ENCODE peak calls at places on chromosomes 13 and 19, in seven cellular contexts. One of them, this sample, is unnamed. For H3K9me3, the result is how much of the 10 kb centered on the place peaks cover.

GRCh38 chr19:4144666-4145261 is 8.7 kb upstream of the CREB3L3 start:
- DNase-seq in thoracic aorta: no peak
- DNase-seq in cardiac muscle cell: no peak
- DNase-seq in CD8-positive, alpha-beta T cell: no peak
- DNase-seq in GM12878: no peak
- DNase-seq in thyroid gland: no peak
- DNase-seq in kidney: no peak
- DNase-seq in this sample: no peak

GRCh38 chr19:39843919-39844793 is 2.0 kb downstream of the FBL start:
- DNase-seq in CD8-positive, alpha-beta T cell: no peak
- DNase-seq in thoracic aorta: no peak
- DNase-seq in kidney: no peak
- DNase-seq in GM12878: no peak
- DNase-seq in cardiac muscle cell: peak
- DNase-seq in thyroid gland: no peak
- DNase-seq in this sample: peak

GRCh38 chr13:25213716-25214115 is 41.6 kb upstream of the AMER2 start:
- DNase-seq in thoracic aorta: no peak
- DNase-seq in kidney: no peak
- DNase-seq in cardiac muscle cell: no peak
- DNase-seq in thyroid gland: no peak
- DNase-seq in CD8-positive, alpha-beta T cell: no peak
- DNase-seq in GM12878: no peak
- DNase-seq in this sample: no peak

GRCh38 chr19:10454267-10454666 is 33.9 kb downstream of the PDE4A start:
- DNase-seq in GM12878: no peak
- DNase-seq in CD8-positive, alpha-beta T cell: no peak
- DNase-seq in thoracic aorta: no peak
- DNase-seq in thyroid gland: no peak
- DNase-seq in cardiac muscle cell: peak
- DNase-seq in kidney: no peak
- DNase-seq in this sample: no peak

GRCh38 chr19:4057913-4058695 is 8.6 kb downstream of the ZBTB7A start:
- DNase-seq in CD8-positive, alpha-beta T cell: peak
- DNase-seq in thyroid gland: peak
- DNase-seq in thoracic aorta: peak
- DNase-seq in GM12878: no peak
- DNase-seq in cardiac muscle cell: no peak
- DNase-seq in kidney: peak
- DNase-seq in this sample: no peak

GRCh38 chr13:26062853-26063444 is 11.1 kb upstream of the SHISA2 start:
- DNase-seq in kidney: no peak
- DNase-seq in CD8-positive, alpha-beta T cell: no peak
- DNase-seq in cardiac muscle cell: peak
- DNase-seq in thoracic aorta: no peak
- DNase-seq in thyroid gland: peak
- DNase-seq in GM12878: no peak
- DNase-seq in this sample: peak

GRCh38 chr13:33228645-33229445 is 56.7 kb downstream of the STARD13 start:
- DNase-seq in thoracic aorta: no peak
- DNase-seq in kidney: no peak
- DNase-seq in cardiac muscle cell: peak
- DNase-seq in CD8-positive, alpha-beta T cell: no peak
- DNase-seq in thyroid gland: peak
- DNase-seq in GM12878: no peak
- DNase-seq in this sample: peak

GRCh38 chr13:65497265-65497664 is 1732.9 kb downstream of the PCDH9 start:
- DNase-seq in CD8-positive, alpha-beta T cell: no peak
- DNase-seq in cardiac muscle cell: no peak
- DNase-seq in GM12878: no peak
- DNase-seq in kidney: no peak
- DNase-seq in thyroid gland: no peak
- DNase-seq in thoracic aorta: no peak
- DNase-seq in this sample: no peak

GRCh38 chr13:73708393-73708985 is 425.7 kb downstream of the KLF12 start:
- DNase-seq in thyroid gland: peak
- DNase-seq in kidney: no peak
- DNase-seq in thoracic aorta: no peak
- DNase-seq in GM12878: no peak
- DNase-seq in CD8-positive, alpha-beta T cell: peak
- DNase-seq in cardiac muscle cell: peak
- DNase-seq in this sample: peak

GRCh38 chr19:57779220-57779845 is 9.9 kb downstream of the ZNF586 start:
- DNase-seq in GM12878: no peak
- DNase-seq in cardiac muscle cell: no peak
- DNase-seq in thoracic aorta: no peak
- DNase-seq in thyroid gland: no peak
- DNase-seq in CD8-positive, alpha-beta T cell: no peak
- DNase-seq in kidney: no peak
- DNase-seq in this sample: no peak
- H3K9me3 ChIP-seq in GM12878: half or more
- H3K9me3 ChIP-seq in cardiac muscle cell: under half
- H3K9me3 ChIP-seq in thoracic aorta: half or more
- H3K9me3 ChIP-seq in thyroid gland: under half
- H3K9me3 ChIP-seq in CD8-positive, alpha-beta T cell: half or more
- H3K9me3 ChIP-seq in kidney: under half
- H3K9me3 ChIP-seq in this sample: half or more

GRCh38 chr19:2054763-2055162 is 3.7 kb upstream of the MKNK2 start:
- DNase-seq in thyroid gland: no peak
- DNase-seq in GM12878: no peak
- DNase-seq in kidney: peak
- DNase-seq in thoracic aorta: no peak
- DNase-seq in cardiac muscle cell: no peak
- DNase-seq in CD8-positive, alpha-beta T cell: no peak
- DNase-seq in this sample: no peak
- H3K27ac ChIP-seq in thyroid gland: no peak
- H3K27ac ChIP-seq in GM12878: peak
- H3K27ac ChIP-seq in kidney: peak
- H3K27ac ChIP-seq in thoracic aorta: no peak
- H3K27ac ChIP-seq in cardiac muscle cell: no peak
- H3K27ac ChIP-seq in CD8-positive, alpha-beta T cell: no peak
- H3K27ac ChIP-seq in this sample: no peak

DNA sequence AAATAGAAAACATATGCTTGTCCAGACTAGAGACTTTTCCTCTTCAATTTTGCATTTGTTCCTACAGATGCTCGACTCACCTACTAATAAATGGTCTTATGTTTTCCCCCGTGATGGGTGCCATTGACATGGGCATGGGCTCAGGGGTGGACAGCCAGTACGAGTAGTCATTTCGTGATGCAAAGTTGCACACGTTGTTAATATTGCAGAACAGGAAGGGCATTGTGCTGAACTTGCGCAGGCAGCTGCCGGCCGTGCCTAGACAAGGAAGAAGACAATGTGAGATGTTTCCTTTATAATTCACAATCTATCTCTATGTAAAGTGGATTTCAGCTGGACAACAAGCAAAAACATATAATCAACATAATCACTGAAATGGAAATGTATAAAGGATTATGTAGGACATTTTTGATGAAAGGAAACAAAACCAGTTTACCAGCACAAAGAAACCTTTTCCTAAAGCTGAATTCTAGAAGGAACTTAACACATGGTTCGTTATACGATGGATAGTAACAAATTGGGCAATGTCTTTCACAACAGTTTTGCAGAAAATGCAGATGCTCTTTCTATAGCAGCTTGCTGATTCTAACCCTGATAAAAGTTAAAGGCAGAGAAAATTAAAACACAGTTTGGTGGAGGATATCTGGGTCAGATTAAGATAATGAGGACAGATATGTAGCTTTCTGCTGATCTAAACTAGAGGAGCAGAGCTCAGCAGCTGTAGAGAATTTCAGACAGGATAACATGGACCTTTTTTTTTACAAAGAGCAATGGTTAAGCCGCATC is 145.7 kb downstream of the COL4A1 start:
- DNase-seq in thoracic aorta: no peak
- DNase-seq in thyroid gland: no peak
- DNase-seq in cardiac muscle cell: no peak
- DNase-seq in CD8-positive, alpha-beta T cell: no peak
- DNase-seq in GM12878: no peak
- DNase-seq in kidney: no peak
- DNase-seq in this sample: no peak
- H3K9me3 ChIP-seq in thoracic aorta: under half
- H3K9me3 ChIP-seq in thyroid gland: under half
- H3K9me3 ChIP-seq in cardiac muscle cell: under half
- H3K9me3 ChIP-seq in CD8-positive, alpha-beta T cell: under half
- H3K9me3 ChIP-seq in GM12878: under half
- H3K9me3 ChIP-seq in kidney: under half
- H3K9me3 ChIP-seq in this sample: under half

GRCh38 chr19:1091544-1092175 is 3.5 kb downstream of the POLR2E start:
- DNase-seq in thyroid gland: no peak
- DNase-seq in kidney: no peak
- DNase-seq in cardiac muscle cell: no peak
- DNase-seq in CD8-positive, alpha-beta T cell: no peak
- DNase-seq in thoracic aorta: no peak
- DNase-seq in GM12878: no peak
- DNase-seq in this sample: no peak

GRCh38 chr19:1093811-1094553 is 1.2 kb downstream of the POLR2E start:
- DNase-seq in kidney: no peak
- DNase-seq in cardiac muscle cell: no peak
- DNase-seq in GM12878: no peak
- DNase-seq in thoracic aorta: no peak
- DNase-seq in thyroid gland: no peak
- DNase-seq in CD8-positive, alpha-beta T cell: no peak
- DNase-seq in this sample: no peak

GRCh38 chr19:1094655-1094977 is 559 bp downstream of the POLR2E start:
- DNase-seq in kidney: no peak
- DNase-seq in GM12878: no peak
- DNase-seq in thyroid gland: no peak
- DNase-seq in thoracic aorta: no peak
- DNase-seq in cardiac muscle cell: no peak
- DNase-seq in CD8-positive, alpha-beta T cell: no peak
- DNase-seq in this sample: no peak

GRCh38 chr19:1094978-1095701 is at the start of gene POLR2E:
- DNase-seq in CD8-positive, alpha-beta T cell: peak
- DNase-seq in thyroid gland: peak
- DNase-seq in thoracic aorta: peak
- DNase-seq in GM12878: peak
- DNase-seq in cardiac muscle cell: peak
- DNase-seq in kidney: peak
- DNase-seq in this sample: peak

DNA sequence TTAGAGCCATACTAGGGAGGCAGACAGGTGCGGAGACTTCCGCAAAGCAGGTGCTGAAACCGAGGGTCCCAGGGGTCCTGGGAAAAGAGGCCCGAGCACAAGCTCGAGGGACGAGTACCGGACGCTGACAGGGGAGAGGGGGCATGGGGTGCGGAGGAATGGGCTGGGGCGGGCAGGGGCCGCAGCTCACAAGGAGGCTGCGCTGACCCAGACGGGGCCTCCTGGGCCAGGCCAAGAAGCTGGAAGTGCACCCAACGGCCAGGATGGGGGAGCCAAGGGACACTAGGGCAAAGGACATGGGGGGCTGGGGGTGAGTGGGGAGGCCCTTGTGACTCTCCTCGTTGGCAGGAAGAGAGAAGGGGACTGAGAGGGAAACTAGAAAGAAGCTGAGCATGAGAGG is 1.8 kb downstream of the POLR2E start:
- DNase-seq in CD8-positive, alpha-beta T cell: no peak
- DNase-seq in thyroid gland: no peak
- DNase-seq in kidney: no peak
- DNase-seq in GM12878: no peak
- DNase-seq in thoracic aorta: no peak
- DNase-seq in cardiac muscle cell: no peak
- DNase-seq in this sample: no peak
- H3K27ac ChIP-seq in CD8-positive, alpha-beta T cell: no peak
- H3K27ac ChIP-seq in thyroid gland: no peak
- H3K27ac ChIP-seq in kidney: no peak
- H3K27ac ChIP-seq in GM12878: no peak
- H3K27ac ChIP-seq in thoracic aorta: no peak
- H3K27ac ChIP-seq in cardiac muscle cell: no peak
- H3K27ac ChIP-seq in this sample: no peak

GRCh38 chr19:12801466-12802266 is at the start of the genes PRDX2 and THSD8:
- DNase-seq in cardiac muscle cell: peak
- DNase-seq in thyroid gland: peak
- DNase-seq in thoracic aorta: no peak
- DNase-seq in CD8-positive, alpha-beta T cell: peak
- DNase-seq in GM12878: no peak
- DNase-seq in kidney: peak
- DNase-seq in this sample: peak

GRCh38 chr19:12802267-12803106 is 618 bp downstream of the THSD8 start:
- DNase-seq in GM12878: no peak
- DNase-seq in CD8-positive, alpha-beta T cell: no peak
- DNase-seq in cardiac muscle cell: no peak
- DNase-seq in thoracic aorta: no peak
- DNase-seq in kidney: no peak
- DNase-seq in thyroid gland: no peak
- DNase-seq in this sample: no peak

GRCh38 chr19:12804051-12804450 is 2.2 kb downstream of the THSD8 start:
- DNase-seq in kidney: no peak
- DNase-seq in cardiac muscle cell: no peak
- DNase-seq in thyroid gland: no peak
- DNase-seq in thoracic aorta: no peak
- DNase-seq in CD8-positive, alpha-beta T cell: no peak
- DNase-seq in GM12878: no peak
- DNase-seq in this sample: no peak

GRCh38 chr19:12800873-12801465 is 631 bp downstream of the PRDX2 start:
- DNase-seq in thyroid gland: no peak
- DNase-seq in cardiac muscle cell: peak
- DNase-seq in thoracic aorta: no peak
- DNase-seq in CD8-positive, alpha-beta T cell: no peak
- DNase-seq in GM12878: no peak
- DNase-seq in kidney: peak
- DNase-seq in this sample: no peak

GRCh38 chr19:12806242-12807131 is at the start of gene RNASEH2A:
- DNase-seq in thyroid gland: peak
- DNase-seq in kidney: peak
- DNase-seq in cardiac muscle cell: peak
- DNase-seq in thoracic aorta: no peak
- DNase-seq in GM12878: no peak
- DNase-seq in CD8-positive, alpha-beta T cell: peak
- DNase-seq in this sample: peak
- H3K9me3 ChIP-seq in thyroid gland: under half
- H3K9me3 ChIP-seq in kidney: under half
- H3K9me3 ChIP-seq in cardiac muscle cell: under half
- H3K9me3 ChIP-seq in thoracic aorta: under half
- H3K9me3 ChIP-seq in GM12878: under half
- H3K9me3 ChIP-seq in CD8-positive, alpha-beta T cell: under half
- H3K9me3 ChIP-seq in this sample: under half